ENCODE peak calls at places on chromosomes 5 and 9, in six cellular contexts. L, G, Q, V, I and F are unnamed samples. For H3K9me3 and H3K4me1, the result is how much of the 10 kb centered on the place peaks cover.

GRCh38 chr5:98258939-98259338 is 514.5 kb upstream of the RGMB start:
- DNase-seq in L (no peak), G (no peak), Q (no peak), V (no peak), I (no peak), F (no peak)

GRCh38 chr5:175706499-175706898 is 48.6 kb downstream of the HRH2 start:
- DNase-seq in L (no peak), G (peak), Q (no peak), V (peak), I (peak), F (no peak)

GRCh38 chr5:151503999-151504398 is 56.6 kb downstream of the SLC36A1 start:
- DNase-seq in L (no peak), G (no peak), Q (no peak), V (no peak), I (no peak), F (no peak)

GRCh38 chr5:149212203-149212951 is 59.3 kb upstream of the AFAP1L1 start:
- DNase-seq in L (no peak), G (no peak), Q (no peak), V (no peak), I (no peak), F (no peak)

GRCh38 chr9:128190516-128191405 is 611 bp downstream of the CIZ1 start:
- DNase-seq in L (no peak), G (no peak), Q (peak), V (no peak), I (no peak), F (no peak)

GRCh38 chr5:670396-671270 is 22.5 kb downstream of the TPPP start:
- DNase-seq in L (peak), G (no peak), Q (no peak), V (no peak), I (peak), F (no peak)

GRCh38 chr5:175922192-175922885 is 45.8 kb downstream of the THOC3 start:
- DNase-seq in L (no peak), G (no peak), Q (no peak), V (no peak), I (no peak), F (peak)

GRCh38 chr9:83598487-83598886 is 24.5 kb upstream of the IDNK start:
- DNase-seq in L (no peak), G (no peak), Q (no peak), V (no peak), I (no peak), F (no peak)

GRCh38 chr9:27473135-27473534 is 51.0 kb upstream of the IFNK start:
- DNase-seq in L (peak), G (peak), Q (peak), V (no peak), I (peak), F (peak)

GRCh38 chr5:10288600-10289213 is 19.0 kb downstream of the CMBL start:
- DNase-seq in L (no peak), G (no peak), Q (peak), V (peak), I (peak), F (no peak)

GRCh38 chr5:56447232-56447631 is 214.1 kb upstream of the ANKRD55 start:
- DNase-seq in L (no peak), G (no peak), Q (peak), V (no peak), I (no peak), F (no peak)

GRCh38 chr5:88746438-88746882 is 136.5 kb downstream of the MEF2C start:
- DNase-seq in L (no peak), G (no peak), Q (no peak), V (no peak), I (no peak), F (no peak)

GRCh38 chr5:73137575-73138530 is 17.5 kb downstream of the TMEM171 start:
- DNase-seq in L (no peak), G (no peak), Q (no peak), V (no peak), I (no peak), F (no peak)

GRCh38 chr5:115033861-115034260 is 135.8 kb downstream of the TRIM36 start:
- DNase-seq in L (no peak), G (no peak), Q (no peak), V (no peak), I (no peak), F (no peak)

GRCh38 chr9:99166149-99166548 is 55.6 kb downstream of the ALG2 start:
- DNase-seq in L (no peak), G (no peak), Q (no peak), V (no peak), I (no peak), F (no peak)

GRCh38 chr5:41157272-41157671 is 56.1 kb downstream of the C6 start:
- DNase-seq in L (peak), G (no peak), Q (no peak), V (no peak), I (no peak), F (no peak)

GRCh38 chr5:116395178-116395577 is 179.4 kb downstream of the SEMA6A start:
- DNase-seq in L (no peak), G (no peak), Q (no peak), V (no peak), I (no peak), F (no peak)

GRCh38 chr5:80590766-80591165 is 20.7 kb upstream of the ANKRD34B start:
- DNase-seq in L (no peak), G (no peak), Q (no peak), V (no peak), I (no peak), F (no peak)

GRCh38 chr5:114038756-114039155 is 323.1 kb upstream of the KCNN2 start:
- DNase-seq in L (no peak), G (no peak), Q (no peak), V (no peak), I (no peak), F (no peak)

GRCh38 chr9:115615821-115616665 is 498.1 kb upstream of the TNC start:
- DNase-seq in L (peak), G (no peak), Q (no peak), V (no peak), I (no peak), F (no peak)

GRCh38 chr5:139138790-139139189 is 59.4 kb downstream of the SIL1 start:
- DNase-seq in L (no peak), G (peak), Q (no peak), V (peak), I (no peak), F (no peak)

GRCh38 chr9:126982215-126983002 is 67.8 kb downstream of the RALGPS1 start:
- DNase-seq in L (no peak), G (no peak), Q (no peak), V (no peak), I (no peak), F (no peak)

GRCh38 chr9:126980231-126980630 is 65.6 kb downstream of the RALGPS1 start:
- DNase-seq in L (no peak), G (no peak), Q (no peak), V (no peak), I (no peak), F (no peak)

GRCh38 chr9:126983767-126984166 is 69.2 kb downstream of the RALGPS1 start:
- DNase-seq in L (no peak), G (no peak), Q (no peak), V (no peak), I (no peak), F (no peak)

GRCh38 chr9:126979461-126979860 is 64.9 kb downstream of the RALGPS1 start:
- DNase-seq in L (no peak), G (no peak), Q (no peak), V (no peak), I (no peak), F (peak)

DNA sequence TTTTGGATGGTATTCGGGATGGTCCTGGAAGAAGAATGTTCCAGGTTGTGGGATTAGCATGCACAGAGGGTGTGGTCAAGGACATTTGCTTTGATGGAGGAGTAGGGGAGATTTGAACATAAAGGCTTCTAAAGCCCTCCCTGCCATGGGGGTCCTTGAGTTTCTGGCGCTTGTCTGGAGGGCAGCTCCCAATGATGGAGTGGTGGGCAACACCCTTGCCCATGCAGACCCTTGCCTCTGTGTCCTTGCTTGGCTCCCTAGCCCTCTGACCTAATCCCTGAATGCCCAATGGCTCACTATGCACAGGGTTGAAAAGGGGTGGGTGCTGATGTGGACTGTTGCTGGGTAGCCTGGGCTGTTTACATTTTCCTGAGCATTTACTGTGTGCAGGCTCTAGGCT is 66.6 kb downstream of the RALGPS1 start:
- DNase-seq in L (no peak), G (no peak), Q (no peak), V (no peak), I (no peak), F (peak)
- H3K9me3 ChIP-seq in L (under half), G (under half), Q (under half), V (under half), I (under half), F (under half)

GRCh38 chr5:124519396-124519795 is 227.0 kb downstream of the ZNF608 start:
- DNase-seq in L (no peak), G (no peak), Q (no peak), V (no peak), I (no peak), F (no peak)

GRCh38 chr5:124521461-124522230 is 224.8 kb downstream of the ZNF608 start:
- DNase-seq in L (no peak), G (no peak), Q (no peak), V (no peak), I (no peak), F (peak)

GRCh38 chr5:124528838-124529237 is 217.6 kb downstream of the ZNF608 start:
- DNase-seq in L (no peak), G (no peak), Q (no peak), V (no peak), I (no peak), F (no peak)

GRCh38 chr5:124527220-124527991 is 219.0 kb downstream of the ZNF608 start:
- DNase-seq in L (no peak), G (no peak), Q (peak), V (no peak), I (no peak), F (no peak)

GRCh38 chr5:124524552-124525232 is 221.7 kb downstream of the ZNF608 start:
- DNase-seq in L (no peak), G (no peak), Q (peak), V (no peak), I (no peak), F (no peak)
- TF ChIP-seq POLR2AphosphoS5 in L (no peak), G (no peak), Q (no peak), V (no peak), I (no peak), F (no peak)

DNA sequence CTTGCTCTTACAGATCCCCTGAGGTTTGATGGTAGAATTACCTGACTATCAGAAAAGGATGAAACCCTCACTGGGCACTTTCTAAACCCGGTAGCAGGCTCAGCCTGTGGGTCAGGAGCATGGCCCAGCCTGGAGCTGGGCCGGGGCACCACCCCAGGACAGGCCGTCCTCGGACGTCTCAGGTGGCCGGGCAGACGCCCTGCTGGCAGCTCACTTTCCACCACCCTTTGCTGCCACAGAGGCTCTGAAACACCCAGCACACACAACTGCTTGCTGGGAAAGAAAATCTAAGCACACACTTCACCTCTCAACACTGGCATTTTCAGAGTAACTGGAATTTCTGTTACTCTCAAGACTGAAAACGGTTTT is 4.4 kb downstream of the UBAC1 start:
- DNase-seq in L (no peak), G (no peak), Q (no peak), V (no peak), I (no peak), F (no peak)
- H3K4me1 ChIP-seq in L (under half), G (under half), Q (under half), V (under half), I (half or more), F (half or more)

GRCh38 chr5:13993926-13994325 is 49.4 kb upstream of the DNAH5 start:
- DNase-seq in L (no peak), G (no peak), Q (no peak), V (no peak), I (no peak), F (peak)
- H3K9me3 ChIP-seq in L (under half), G (under half), Q (under half), V (under half), I (under half), F (under half)

DNA sequence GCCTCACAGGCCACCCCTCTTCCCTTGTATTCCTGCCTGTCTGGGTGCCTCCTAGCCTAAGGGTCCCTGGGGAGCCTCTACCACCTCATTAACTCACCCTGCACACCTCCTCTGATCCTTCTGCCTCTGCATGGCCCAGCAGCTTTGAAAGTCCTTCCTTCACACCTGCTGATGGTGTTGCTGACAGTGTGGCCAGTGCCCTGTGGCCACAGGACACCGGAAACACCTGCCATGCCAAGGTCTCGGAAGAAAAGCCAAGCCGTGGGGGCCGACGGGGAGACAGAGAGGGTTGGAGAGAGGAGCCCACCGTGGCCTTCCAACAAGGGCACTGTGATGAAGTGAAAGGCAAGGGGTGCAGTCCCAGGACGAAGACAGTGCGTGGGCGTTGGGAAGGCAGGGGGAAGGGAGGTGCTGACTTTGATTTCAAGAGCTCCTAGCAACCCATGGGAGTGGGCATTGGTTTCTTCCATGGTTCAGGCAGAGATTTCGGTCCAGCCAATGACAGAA is 4.1 kb downstream of the BTNL9 start:
- DNase-seq in L (no peak), G (no peak), Q (no peak), V (no peak), I (peak), F (peak)
- TF ChIP-seq POLR2AphosphoS5 in L (no peak), G (no peak), Q (no peak), V (no peak), I (no peak), F (no peak)

GRCh38 chr9:124269556-124269955 is 11.8 kb downstream of the NEK6 start:
- DNase-seq in L (no peak), G (no peak), Q (no peak), V (no peak), I (no peak), F (no peak)
- H3K4me1 ChIP-seq in L (under half), G (half or more), Q (half or more), V (half or more), I (half or more), F (under half)

GRCh38 chr5:141260458-141261237 is 15.5 kb downstream of the PCDHB15 start:
- DNase-seq in L (no peak), G (no peak), Q (no peak), V (no peak), I (no peak), F (no peak)
- H3K9me3 ChIP-seq in L (half or more), G (half or more), Q (half or more), V (half or more), I (half or more), F (half or more)